ENCODE peak calls at places on chromosomes 3 and 15, in four cellular contexts. F is activated CD4-positive, CD25-positive, alpha-beta regulatory T cell treated with anti-CD3 and anti-CD28 coated beads, Interleukin-2, amount 50 U/mL, for 16 hours; Y is HTR-8/SVneo; K is mesothelial cell of epicardium. W is an unnamed sample.

GRCh38 chr15:91866371-91866905 is 12.9 kb downstream of the SLCO3A1 start:
- DNase-seq in K (no peak), F (no peak), Y (no peak), W (no peak)

GRCh38 chr3:83622526-83622925 is 1336.3 kb upstream of the CADM2 start:
- DNase-seq in K (no peak), Y (no peak), F (no peak), W (no peak)

GRCh38 chr15:70093070-70093469 is 4.6 kb downstream of the TLE3 start:
- DNase-seq in Y (no peak), F (no peak), K (no peak), W (no peak)

GRCh38 chr15:72859757-72860145 is 76.2 kb upstream of the ADPGK start:
- DNase-seq in F (no peak), K (no peak), Y (no peak), W (no peak)

GRCh38 chr15:99717129-99718024 is 15.9 kb downstream of the LYSMD4 start:
- DNase-seq in F (no peak), K (no peak), Y (no peak), W (no peak)

GRCh38 chr3:134896696-134897095 is 101.6 kb downstream of the EPHB1 start:
- DNase-seq in F (no peak), K (no peak), Y (no peak), W (no peak)

GRCh38 chr3:16885588-16885903 is 791 bp downstream of the PLCL2 start:
- DNase-seq in Y (no peak), F (no peak), K (no peak), W (no peak)

GRCh38 chr3:140863481-140864084 is 78.1 kb upstream of the SLC25A36 start:
- DNase-seq in K (peak; percentile 38), Y (peak; percentile 47), F (no peak), W (peak; percentile 12)

GRCh38 chr3:32340039-32340438 is 51.6 kb upstream of the CMTM7 start:
- DNase-seq in F (no peak), Y (peak; percentile 66), K (no peak), W (peak; percentile 21)

GRCh38 chr15:42083916-42084315 is 10.4 kb downstream of the PLA2G4D start:
- DNase-seq in F (no peak), Y (no peak), K (no peak), W (no peak)

GRCh38 chr3:118559286-118559685 is 475.4 kb downstream of the IGSF11 start:
- DNase-seq in F (no peak), Y (no peak), K (no peak), W (no peak)

GRCh38 chr3:114338651-114339357 is 45.0 kb downstream of the TIGIT start:
- DNase-seq in Y (no peak), F (no peak), K (no peak), W (no peak)

GRCh38 chr15:77508541-77509505 is 88.1 kb downstream of the HMG20A start:
- DNase-seq in Y (no peak), F (no peak), K (no peak), W (no peak)

GRCh38 chr3:131231710-131232348 is 149.7 kb upstream of the NUDT16 start:
- DNase-seq in Y (no peak), F (no peak), K (no peak), W (no peak)

GRCh38 chr15:95742836-95743235 is 587.7 kb upstream of the NR2F2 start:
- DNase-seq in K (no peak), F (no peak), Y (no peak), W (no peak)

GRCh38 chr3:162776137-162776536 is 1279.5 kb downstream of the OTOL1 start:
- DNase-seq in Y (no peak), F (no peak), K (no peak), W (no peak)

GRCh38 chr3:9887478-9887877 is 2.9 kb upstream of the JAGN1 start:
- DNase-seq in K (no peak), F (no peak), Y (no peak), W (no peak)

GRCh38 chr15:66644815-66645345 is 57.2 kb upstream of the SMAD6 start:
- DNase-seq in F (no peak), Y (no peak), K (no peak), W (no peak)